ENCODE peak calls at places on chromosome 21, in five cellular contexts. J, Z, P, X and S are unnamed samples.

GRCh38 chr21:41289431-41289830 is 27.2 kb upstream of the FAM3B start:
- DNase-seq in J (no peak), Z (no peak), P (no peak), X (no peak), S (no peak)

GRCh38 chr21:10511116-10511515 is 10.3 kb upstream of the TPTE start:
- DNase-seq in J (no peak), Z (no peak), P (no peak), X (no peak), S (no peak)

GRCh38 chr21:20110368-20110767 is 887.8 kb upstream of the NCAM2 start:
- DNase-seq in J (no peak), Z (no peak), P (no peak), X (no peak), S (no peak)

GRCh38 chr21:14916676-14917141 is 148.1 kb downstream of the NRIP1 start:
- DNase-seq in J (no peak), Z (no peak), P (no peak), X (no peak), S (no peak)

GRCh38 chr21:45551316-45551715 is 9.1 kb upstream of the SLC19A1 start:
- DNase-seq in J (peak; percentile 47), Z (no peak), P (no peak), X (no peak), S (no peak)

GRCh38 chr21:38277501-38278111 is 20.8 kb downstream of the KCNJ15 start:
- DNase-seq in J (no peak), Z (no peak), P (no peak), X (no peak), S (no peak)

GRCh38 chr21:26449161-26449560 is 123.9 kb downstream of the CYYR1 start:
- DNase-seq in J (no peak), Z (no peak), P (no peak), X (no peak), S (no peak)

GRCh38 chr21:34623519-34623918 is 8.6 kb upstream of the RCAN1 start:
- DNase-seq in J (no peak), Z (no peak), P (no peak), X (peak; percentile 31), S (no peak)

GRCh38 chr21:42671778-42672593 is 18.6 kb downstream of the PDE9A start:
- DNase-seq in J (no peak), Z (peak; percentile 27), P (no peak), X (no peak), S (no peak)

GRCh38 chr21:42163511-42163863 is 55.5 kb upstream of the ABCG1 start:
- DNase-seq in J (no peak), Z (no peak), P (peak; percentile 45), X (no peak), S (no peak)

GRCh38 chr21:27532081-27532480 is 565.2 kb upstream of the ADAMTS5 start:
- DNase-seq in J (no peak), Z (no peak), P (no peak), X (no peak), S (no peak)

GRCh38 chr21:29655577-29655976 is 284.2 kb downstream of the GRIK1 start:
- DNase-seq in J (no peak), Z (no peak), P (no peak), X (no peak), S (no peak)

GRCh38 chr21:28419110-28419509 is 573.6 kb downstream of the LTN1 start:
- DNase-seq in J (no peak), Z (no peak), P (no peak), X (no peak), S (no peak)

GRCh38 chr21:35607406-35607805 is 452.9 kb downstream of the SETD4 start:
- DNase-seq in J (no peak), Z (no peak), P (no peak), X (no peak), S (no peak)

GRCh38 chr21:22355949-22356348 is 1357.7 kb downstream of the NCAM2 start:
- DNase-seq in J (no peak), Z (no peak), P (no peak), X (no peak), S (no peak)

GRCh38 chr21:27519357-27519756 is 552.5 kb upstream of the ADAMTS5 start:
- DNase-seq in J (no peak), Z (no peak), P (no peak), X (no peak), S (no peak)

GRCh38 chr21:35026617-35027557 is 22.2 kb downstream of the RUNX1 start:
- DNase-seq in J (peak; percentile 88), Z (peak; percentile 90), P (peak; percentile 88), X (peak; percentile 72), S (no peak)

GRCh38 chr21:25895565-25896205 is 160.9 kb downstream of the GABPA start:
- DNase-seq in J (no peak), Z (no peak), P (no peak), X (no peak), S (no peak)

GRCh38 chr21:29610960-29611359 is 312.2 kb downstream of the BACH1 start:
- DNase-seq in J (no peak), Z (no peak), P (no peak), X (no peak), S (no peak)

GRCh38 chr21:41366522-41367151 is 4.8 kb downstream of the MX2 start:
- DNase-seq in J (peak; percentile 82), Z (peak; percentile 76), P (peak; percentile 63), X (peak; percentile 70), S (peak; percentile 46)

GRCh38 chr21:27143476-27143875 is 176.6 kb upstream of the ADAMTS5 start:
- DNase-seq in J (no peak), Z (no peak), P (peak; percentile 47), X (no peak), S (no peak)

GRCh38 chr21:36929622-36930021 is 36.8 kb downstream of the HLCS start:
- DNase-seq in J (no peak), Z (no peak), P (no peak), X (no peak), S (peak; percentile 81)

GRCh38 chr21:36425286-36425685 is 40.1 kb downstream of the CHAF1B start:
- DNase-seq in J (no peak), Z (no peak), P (no peak), X (no peak), S (no peak)

GRCh38 chr21:44706026-44706705 is 5.2 kb downstream of the TSPEAR start:
- DNase-seq in J (no peak), Z (no peak), P (no peak), X (peak; percentile 46), S (no peak)

GRCh38 chr21:42203936-42204335 is 15.0 kb upstream of the ABCG1 start:
- DNase-seq in J (no peak), Z (no peak), P (no peak), X (no peak), S (no peak)

GRCh38 chr21:29178936-29179335 is 48.5 kb downstream of the MAP3K7CL start:
- DNase-seq in J (no peak), Z (no peak), P (no peak), X (no peak), S (no peak)

GRCh38 chr21:26758083-26758861 is 86.9 kb downstream of the ADAMTS1 start:
- DNase-seq in J (no peak), Z (no peak), P (no peak), X (no peak), S (no peak)

GRCh38 chr21:31803039-31804007 is 69.5 kb upstream of the HUNK start:
- DNase-seq in J (peak; percentile 55), Z (no peak), P (no peak), X (no peak), S (no peak)